ENCODE peak calls at places on chromosomes 3 and 15, in ten cellular contexts. F, Q, Y, A, J, X, S, I, G and H are unnamed samples.

GRCh38 chr15:96416934-96417759 is 86.6 kb downstream of the NR2F2 start:
- DNase-seq in A (no peak), F (peak; percentile 35), Y (peak; percentile 60), Q (peak; percentile 25), S (no peak), J (no peak), X (no peak), I (no peak), G (no peak), H (no peak)

GRCh38 chr15:93087825-93088199 is 1.2 kb downstream of the RGMA start:
- DNase-seq in G (peak; percentile 15), F (peak; percentile 86), I (no peak), Q (peak; percentile 65), S (peak; percentile 66), X (peak; percentile 92), A (peak; percentile 90), Y (peak; percentile 70), J (peak; percentile 76), H (peak; percentile 81)

GRCh38 chr15:80694624-80695098 is 449 bp upstream of the ABHD17C start:
- DNase-seq in S (peak; percentile 59), J (peak; percentile 72), Y (no peak), G (no peak), F (peak; percentile 55), A (no peak), Q (peak; percentile 11), I (no peak), X (no peak), H (no peak)

GRCh38 chr15:49382394-49382793 is 40.6 kb upstream of the FGF7 start:
- DNase-seq in Y (no peak), X (no peak), Q (no peak), I (no peak), J (no peak), S (no peak), A (no peak), G (no peak), F (no peak), H (no peak)

GRCh38 chr3:101676765-101677435 is at the start of gene ZBTB11:
- DNase-seq in F (peak; percentile 100), Q (peak; percentile 92), S (peak; percentile 100), Y (peak; percentile 100), J (peak; percentile 97), G (peak; percentile 99), A (peak; percentile 100), X (peak; percentile 100), I (peak; percentile 100), H (peak; percentile 94)

GRCh38 chr15:88613074-88613944 is 7.8 kb upstream of the AEN start:
- DNase-seq in S (no peak), G (no peak), I (no peak), F (no peak), X (no peak), A (no peak), Q (no peak), Y (no peak), J (no peak), H (no peak)

GRCh38 chr3:151384741-151385174 is at the start of gene P2RY12:
- DNase-seq in Y (no peak), S (no peak), I (no peak), G (peak; percentile 36), X (no peak), Q (no peak), J (no peak), F (no peak), A (no peak), H (no peak)

GRCh38 chr3:71585126-71585525 is 1.6 kb upstream of the FOXP1 start:
- DNase-seq in A (peak; percentile 17), I (no peak), G (no peak), X (no peak), Y (no peak), Q (peak; percentile 22), J (no peak), S (no peak), F (no peak), H (no peak)

DNA sequence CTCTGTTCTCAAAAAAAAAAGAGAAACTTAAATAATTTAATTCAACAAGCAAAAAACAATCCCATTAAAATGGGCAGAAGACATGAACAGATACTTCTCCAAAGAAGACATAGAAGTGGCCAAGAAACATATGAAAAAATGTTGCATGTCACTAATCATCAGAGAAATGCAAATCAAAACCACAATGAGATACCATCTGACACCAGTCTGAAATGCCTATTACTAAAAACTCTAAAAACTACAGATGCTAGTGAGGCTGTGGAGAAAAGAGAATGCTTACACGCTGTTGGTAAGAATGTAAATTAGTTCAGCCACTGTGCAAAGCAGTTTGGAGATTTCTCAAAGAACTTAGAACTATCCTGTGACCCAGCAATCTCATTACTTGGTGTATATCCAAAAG is 382.9 kb downstream of the OTOL1 start:
- DNase-seq in X (no peak), F (no peak), Y (no peak), J (no peak), I (no peak), G (no peak), Q (no peak), A (no peak), S (no peak), H (no peak)
- TF ChIP-seq EP300 in X (no peak), F (no peak), Y (no peak), J (no peak), I (no peak), G (no peak), Q (no peak), A (no peak), S (no peak), H (no peak)

GRCh38 chr3:164451083-164451910 is 627.0 kb downstream of the SI start:
- DNase-seq in I (no peak), X (peak; percentile 73), Q (no peak), J (no peak), G (no peak), Y (no peak), F (no peak), A (peak; percentile 28), S (no peak), H (no peak)
- TF ChIP-seq EP300 in I (no peak), X (no peak), Q (no peak), J (no peak), G (no peak), Y (no peak), F (no peak), A (no peak), S (no peak), H (no peak)

DNA sequence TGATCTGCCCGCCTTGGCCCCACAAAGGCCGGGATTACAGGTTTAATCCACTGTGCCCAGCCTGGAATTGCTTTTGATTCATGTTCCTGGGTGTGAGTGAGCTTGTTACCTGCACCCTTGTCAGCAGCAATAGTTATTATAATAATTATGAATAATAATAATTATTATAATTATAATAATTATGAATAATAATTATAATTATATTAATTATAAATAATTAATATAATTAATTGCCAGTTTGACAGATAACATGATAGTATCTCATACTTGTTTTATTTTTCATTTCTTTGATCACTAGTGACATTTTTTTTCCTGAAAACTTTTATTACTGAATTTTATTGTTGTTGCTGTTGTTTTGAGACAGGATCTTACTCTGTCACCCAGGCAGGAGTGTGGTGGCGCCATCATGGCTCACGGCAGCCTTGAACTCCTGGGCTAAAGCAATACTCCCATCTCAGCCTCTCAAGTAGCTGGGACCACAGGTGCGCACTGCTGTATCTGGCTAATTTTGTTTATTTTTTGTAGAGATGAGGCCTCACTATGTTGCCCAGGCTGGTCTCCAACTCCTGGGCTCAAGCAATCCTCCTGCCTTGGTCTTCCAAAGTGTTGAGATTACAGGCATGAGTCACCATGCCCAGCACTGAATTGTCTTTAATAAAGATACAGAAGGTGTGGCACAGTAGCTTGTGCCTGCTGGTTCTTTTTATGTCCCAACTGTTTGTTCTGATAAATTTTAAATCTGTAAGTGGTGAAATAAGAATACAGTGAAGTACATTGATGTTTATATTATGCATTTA is 20.9 kb upstream of the TRAK1 start:
- DNase-seq in Y (no peak), F (no peak), G (no peak), X (no peak), Q (no peak), A (no peak), J (no peak), S (peak; percentile 51), I (peak; percentile 35), H (no peak)
- TF ChIP-seq EP300 in Y (no peak), F (no peak), G (no peak), X (no peak), Q (no peak), A (no peak), J (no peak), S (no peak), I (no peak), H (no peak)

GRCh38 chr3:58215317-58216025 is 4.7 kb upstream of the DNASE1L3 start:
- DNase-seq in Q (no peak), I (no peak), S (no peak), X (no peak), G (no peak), F (no peak), Y (no peak), J (no peak), A (no peak), H (no peak)
- TF ChIP-seq EP300 in Q (no peak), I (no peak), S (no peak), X (no peak), G (no peak), F (no peak), Y (no peak), J (no peak), A (no peak), H (no peak)

GRCh38 chr3:186281172-186281571 is 80.9 kb downstream of the DGKG start:
- DNase-seq in X (no peak), F (no peak), Y (no peak), Q (no peak), G (no peak), J (no peak), S (no peak), I (no peak), A (no peak), H (no peak)

GRCh38 chr3:186273586-186273985 is 88.4 kb downstream of the DGKG start:
- DNase-seq in G (no peak), Q (no peak), I (no peak), A (no peak), Y (no peak), X (no peak), S (no peak), J (no peak), F (no peak), H (no peak)

GRCh38 chr3:186280737-186281136 is 81.3 kb downstream of the DGKG start:
- DNase-seq in F (no peak), G (no peak), S (no peak), X (no peak), Y (no peak), J (no peak), Q (no peak), I (no peak), A (no peak), H (no peak)

GRCh38 chr3:186275436-186275835 is 86.6 kb downstream of the DGKG start:
- DNase-seq in A (no peak), J (no peak), I (no peak), Q (no peak), X (no peak), S (no peak), Y (no peak), G (no peak), F (no peak), H (no peak)

GRCh38 chr3:186277268-186277909 is 84.6 kb downstream of the DGKG start:
- DNase-seq in Q (peak; percentile 18), J (no peak), F (no peak), A (peak; percentile 46), G (no peak), I (no peak), X (no peak), Y (no peak), S (no peak), H (no peak)
- TF ChIP-seq EP300 in Q (no peak), J (no peak), F (no peak), A (no peak), G (no peak), I (no peak), X (no peak), Y (no peak), S (no peak), H (no peak)